ENCODE peak calls at places on chromosomes 4 and X, in six cellular contexts. V is ovary; U is GM23338; G is GM13976; E is naive thymus-derived CD8-positive, alpha-beta T cell; R is tibial artery. F is an unnamed sample.

GRCh38 chr4:54367059-54367458 is 138.0 kb downstream of the PDGFRA start:
- DNase-seq in G (no peak), V (no peak), E (no peak), R (no peak), U (no peak), F (no peak)

GRCh38 chr4:26839534-26839951 is 21.1 kb upstream of the STIM2 start:
- DNase-seq in V (no peak), R (no peak), U (no peak), G (no peak), E (no peak), F (no peak)

GRCh38 chr4:128776794-128777216 is 32.7 kb upstream of the JADE1 start:
- DNase-seq in R (peak; percentile 75), G (no peak), E (no peak), V (peak; percentile 51), U (no peak), F (no peak)

GRCh38 chr4:87097075-87097474 is 123.3 kb downstream of the KLHL8 start:
- DNase-seq in R (no peak), V (no peak), E (no peak), G (no peak), U (peak; percentile 74), F (no peak)

GRCh38 chr4:10684631-10685030 is at the start of gene CLNK:
- DNase-seq in U (no peak), G (no peak), V (no peak), R (no peak), E (no peak), F (no peak)

GRCh38 chrX:123807825-123808416 is 51.9 kb upstream of the XIAP start:
- DNase-seq in U (no peak), V (no peak), E (no peak), G (no peak), R (no peak), F (no peak)

GRCh38 chrX:23785564-23785963 is 2.6 kb downstream of the SAT1 start:
- DNase-seq in G (no peak), V (no peak), R (no peak), E (no peak), U (no peak), F (no peak)

GRCh38 chr4:6113641-6114040 is 86.7 kb downstream of the JAKMIP1 start:
- DNase-seq in G (no peak), U (no peak), R (no peak), V (no peak), E (no peak), F (no peak)

GRCh38 chr4:151931563-151931962 is 170.8 kb upstream of the GATB start:
- DNase-seq in U (no peak), V (no peak), R (no peak), E (no peak), G (no peak), F (no peak)

GRCh38 chrX:11665144-11666040 is at the start of gene ARHGAP6:
- DNase-seq in E (no peak), G (peak; percentile 35), V (peak; percentile 59), U (peak; percentile 62), R (peak; percentile 68), F (peak; percentile 24)

GRCh38 chrX:49165901-49166881 is 3.6 kb downstream of the MAGIX start:
- DNase-seq in U (peak; percentile 92), R (peak; percentile 92), G (no peak), V (peak; percentile 81), E (peak; percentile 63), F (peak; percentile 39)

GRCh38 chr4:41339812-41340809 is 83.4 kb downstream of the UCHL1 start:
- DNase-seq in E (no peak), R (no peak), U (peak; percentile 87), G (no peak), V (no peak), F (no peak)

GRCh38 chr4:139691-140090 is 15.4 kb downstream of the ZNF718 start:
- DNase-seq in U (peak; percentile 59), E (no peak), V (no peak), R (no peak), G (no peak), F (no peak)

GRCh38 chrX:46582964-46583363 is 9.4 kb downstream of the CHST7 start:
- DNase-seq in R (no peak), U (no peak), E (no peak), V (no peak), G (no peak), F (no peak)

GRCh38 chr4:123299212-123299651 is 97.4 kb upstream of the SPRY1 start:
- DNase-seq in U (no peak), R (no peak), E (no peak), V (no peak), G (no peak), F (no peak)

GRCh38 chr4:147076179-147076578 is 130.5 kb upstream of the TTC29 start:
- DNase-seq in R (no peak), U (no peak), G (no peak), E (no peak), V (no peak), F (no peak)

GRCh38 chrX:101386542-101386885 is 523 bp upstream of the BTK start:
- DNase-seq in V (no peak), R (no peak), E (no peak), G (no peak), U (no peak), F (no peak)

GRCh38 chrX:71550578-71550977 is 17.7 kb downstream of the OGT start:
- DNase-seq in G (no peak), R (no peak), E (no peak), U (no peak), V (no peak), F (no peak)

GRCh38 chr4:163132469-163133222 is 34.0 kb downstream of the NAF1 start:
- DNase-seq in E (no peak), G (no peak), U (no peak), R (no peak), V (no peak), F (peak; percentile 7)

GRCh38 chrX:112687189-112687691 is 7.5 kb upstream of the LHFPL1 start:
- DNase-seq in V (no peak), U (no peak), R (no peak), E (no peak), G (no peak), F (no peak)

GRCh38 chr4:38583102-38583501 is 80.9 kb upstream of the KLF3 start:
- DNase-seq in U (no peak), G (no peak), R (no peak), E (no peak), V (no peak), F (no peak)

GRCh38 chr4:71266090-71266794 is 72.6 kb upstream of the SLC4A4 start:
- DNase-seq in U (no peak), G (peak; percentile 27), V (no peak), R (no peak), E (no peak), F (no peak)

GRCh38 chrX:149151805-149152757 is 353.0 kb downstream of the IDS start:
- DNase-seq in U (no peak), E (no peak), R (no peak), V (no peak), G (no peak), F (no peak)

GRCh38 chrX:54237014-54237413 is 54.0 kb upstream of the FAM120C start:
- DNase-seq in E (no peak), R (no peak), G (no peak), V (no peak), U (no peak), F (no peak)

GRCh38 chr4:175469519-175469918 is 342.5 kb downstream of the GPM6A start:
- DNase-seq in G (no peak), R (no peak), E (no peak), V (no peak), U (no peak), F (peak; percentile 9)

GRCh38 chr4:94714360-94714759 is 43.4 kb upstream of the BMPR1B start:
- DNase-seq in G (no peak), E (no peak), U (no peak), R (no peak), V (no peak), F (no peak)

GRCh38 chrX:101958139-101958538 is 26.3 kb upstream of the ZMAT1 start:
- DNase-seq in G (no peak), R (no peak), E (no peak), V (no peak), U (no peak), F (no peak)

GRCh38 chr4:89324671-89325070 is 17.1 kb upstream of the GPRIN3 start:
- DNase-seq in V (no peak), E (no peak), R (no peak), U (no peak), G (peak; percentile 29), F (no peak)

GRCh38 chr4:83082777-83083176 is 31.8 kb downstream of the PLAC8 start:
- DNase-seq in E (no peak), U (no peak), V (no peak), G (no peak), R (no peak), F (no peak)

F was measured in HEK293T.